ENCODE peak calls at places on chromosomes 7 and 10, in five cellular contexts. M is A549; N is posterior cingulate gyrus; A is gastrocnemius medialis; W is activated T-cell treated with anti-CD3 and anti-CD28 coated beads, Interleukin-2, amount 50 U/mL, for 24 hours. Y is an unnamed sample.

GRCh38 chr10:16987129-16987670 is 142.4 kb downstream of the CUBN start:
- DNase-seq in M (no peak), N (no peak), A (no peak), W (no peak), Y (no peak)

GRCh38 chr10:97718178-97718577 is 4.6 kb downstream of the MARVELD1 start:
- DNase-seq in M (no peak), N (no peak), A (no peak), W (no peak), Y (no peak)

GRCh38 chr7:102472126-102473041 is 6.3 kb downstream of the POLR2J start:
- DNase-seq in M (no peak), N (peak; percentile 28), A (peak; percentile 1), W (no peak), Y (no peak)

GRCh38 chr7:37921340-37921805 is 933 bp downstream of the EPDR1 start:
- DNase-seq in M (peak; percentile 76), N (no peak), A (no peak), W (peak; percentile 41), Y (peak; percentile 28)

GRCh38 chr10:49072166-49072885 is 43.0 kb downstream of the VSTM4 start:
- DNase-seq in M (no peak), N (no peak), A (no peak), W (no peak), Y (no peak)

GRCh38 chr10:28797904-28798371 is 120.6 kb downstream of the BAMBI start:
- DNase-seq in M (peak; percentile 16), N (no peak), A (no peak), W (no peak), Y (no peak)

GRCh38 chr10:129853236-129853946 is 110.7 kb downstream of the EBF3 start:
- DNase-seq in M (peak; percentile 26), N (no peak), A (no peak), W (no peak), Y (no peak)

GRCh38 chr7:77759294-77759889 is 38.8 kb downstream of the TMEM60 start:
- DNase-seq in M (peak; percentile 71), N (no peak), A (peak; percentile 27), W (no peak), Y (no peak)

GRCh38 chr7:123533553-123533917 is 860 bp downstream of the IQUB start:
- DNase-seq in M (no peak), N (no peak), A (no peak), W (no peak), Y (no peak)

GRCh38 chr10:89241491-89242339 is 9.9 kb downstream of the LIPA start:
- DNase-seq in M (no peak), N (no peak), A (no peak), W (no peak), Y (no peak)

GRCh38 chr7:121555558-121555957 is 159.4 kb upstream of the FAM3C start:
- DNase-seq in M (no peak), N (no peak), A (no peak), W (no peak), Y (no peak)

GRCh38 chr7:109996411-109996810 is 1094.5 kb upstream of the LRRN3 start:
- DNase-seq in M (no peak), N (no peak), A (no peak), W (no peak), Y (no peak)

GRCh38 chr7:30430777-30431176 is 47.8 kb downstream of the NOD1 start:
- DNase-seq in M (no peak), N (no peak), A (no peak), W (no peak), Y (peak; percentile 43)